ENCODE peak calls at places on chromosomes 13 and 19, in ten cellular contexts. I, K, H, U, A, F, S, Q, L and B are unnamed samples. For H4K20me1, the result is how much of the 10 kb centered on the place peaks cover.

GRCh38 chr13:73081256-73081915 is 22.6 kb downstream of the KLF5 start:
- DNase-seq in H (no peak), K (no peak), S (no peak), F (no peak), I (no peak), A (no peak), Q (no peak), L (no peak), U (no peak), B (peak)

GRCh38 chr19:6062274-6062673 is 48.0 kb downstream of the RFX2 start:
- DNase-seq in H (no peak), A (peak), Q (no peak), U (peak), F (peak), K (no peak), S (no peak), L (no peak), I (no peak), B (no peak)

GRCh38 chr13:73765651-73766384 is 368.4 kb downstream of the KLF12 start:
- DNase-seq in F (peak), K (peak), Q (no peak), A (peak), S (peak), L (no peak), I (peak), U (peak), H (no peak), B (no peak)

GRCh38 chr19:3556978-3557460 is 367 bp downstream of the MFSD12 start:
- DNase-seq in S (peak), F (peak), H (peak), L (peak), K (peak), U (peak), A (peak), Q (no peak), I (peak), B (peak)

GRCh38 chr13:99442273-99442895 is 58.9 kb upstream of the TM9SF2 start:
- DNase-seq in I (peak), S (peak), U (peak), L (peak), Q (peak), H (peak), K (peak), A (peak), F (no peak), B (peak)

GRCh38 chr19:30450101-30450500 is 77.9 kb downstream of the ZNF536 start:
- DNase-seq in I (peak), U (peak), F (peak), A (no peak), Q (no peak), H (no peak), S (peak), K (no peak), L (no peak), B (no peak)

GRCh38 chr13:108835082-108835481 is 205.7 kb downstream of the MYO16 start:
- DNase-seq in I (no peak), Q (no peak), H (no peak), F (no peak), L (no peak), U (no peak), A (no peak), S (no peak), K (no peak), B (no peak)

GRCh38 chr13:101945435-101945834 is 456.4 kb downstream of the FGF14 start:
- DNase-seq in H (no peak), F (no peak), U (no peak), A (no peak), Q (no peak), L (no peak), S (no peak), I (no peak), K (no peak), B (no peak)

GRCh38 chr19:49860716-49861100 is 6.7 kb downstream of the PNKP start:
- DNase-seq in H (no peak), Q (no peak), F (no peak), S (no peak), K (no peak), U (no peak), A (no peak), I (no peak), L (no peak), B (no peak)

GRCh38 chr19:47430041-47430802 is 10.9 kb upstream of the MEIS3 start:
- DNase-seq in H (no peak), S (no peak), Q (no peak), K (peak), I (no peak), L (no peak), A (peak), F (peak), U (peak), B (no peak)

GRCh38 chr19:46824887-46825730 is 25.5 kb downstream of the AP2S1 start:
- DNase-seq in Q (no peak), K (no peak), U (peak), H (no peak), F (no peak), I (no peak), S (no peak), A (no peak), L (no peak), B (no peak)

GRCh38 chr19:42985588-42985987 is 40.7 kb downstream of the PSG11 start:
- DNase-seq in U (no peak), Q (no peak), A (no peak), F (no peak), I (no peak), K (peak), H (no peak), S (no peak), L (no peak), B (no peak)

GRCh38 chr13:23578411-23579071 is 8.3 kb downstream of the TNFRSF19 start:
- DNase-seq in F (peak), U (peak), L (peak), H (no peak), I (peak), S (no peak), Q (no peak), A (peak), K (peak), B (peak)

GRCh38 chr19:36771275-36772231 is 1.1 kb downstream of the ZNF850 start:
- DNase-seq in Q (no peak), L (peak), K (peak), F (peak), H (no peak), U (peak), A (peak), S (peak), I (peak), B (peak)

GRCh38 chr19:4713384-4713951 is 10.2 kb downstream of the DPP9 start:
- DNase-seq in Q (peak), I (peak), K (peak), F (peak), U (peak), S (no peak), H (no peak), L (peak), A (peak), B (peak)

GRCh38 chr13:102128216-102128800 is 273.5 kb downstream of the FGF14 start:
- DNase-seq in U (peak), F (peak), Q (no peak), A (no peak), H (no peak), K (peak), S (no peak), I (no peak), L (no peak), B (peak)

GRCh38 chr19:3463039-3463958 is 17.0 kb downstream of the SMIM24 start:
- DNase-seq in I (no peak), K (no peak), L (no peak), A (no peak), H (no peak), S (no peak), F (no peak), Q (no peak), U (no peak), B (no peak)

GRCh38 chr19:48461982-48462655 is 6.7 kb downstream of the KCNJ14 start:
- DNase-seq in K (no peak), L (no peak), H (peak), U (no peak), F (no peak), S (no peak), A (no peak), I (peak), Q (peak), B (no peak)

GRCh38 chr13:51955281-51955771 is 55.9 kb downstream of the ATP7B start:
- DNase-seq in H (no peak), S (no peak), U (no peak), Q (no peak), I (no peak), F (no peak), L (peak), A (no peak), K (no peak), B (no peak)

GRCh38 chr19:3060852-3061182 is 1.5 kb downstream of the TLE5 start:
- DNase-seq in I (no peak), S (no peak), K (no peak), F (no peak), H (no peak), A (no peak), L (no peak), Q (no peak), U (no peak), B (no peak)

GRCh38 chr19:50922316-50922853 is 11.2 kb upstream of the KLK4 start:
- DNase-seq in Q (peak), K (peak), F (peak), I (peak), H (peak), A (peak), S (peak), L (peak), U (peak), B (peak)

GRCh38 chr13:51959773-51960172 is 51.5 kb downstream of the ATP7B start:
- DNase-seq in H (no peak), F (no peak), S (no peak), Q (no peak), A (no peak), K (no peak), I (no peak), U (no peak), L (no peak), B (no peak)

GRCh38 chr19:38304866-38305429 is 897 bp downstream of the C19orf33 start:
- DNase-seq in F (no peak), A (peak), H (no peak), K (no peak), S (no peak), Q (peak), L (peak), U (no peak), I (peak), B (peak)

GRCh38 chr13:65679240-65679639 is 1550.9 kb downstream of the PCDH9 start:
- DNase-seq in I (no peak), K (peak), A (no peak), L (no peak), H (no peak), S (no peak), F (peak), Q (no peak), U (no peak), B (no peak)

GRCh38 chr19:48351341-48351752 is 12.4 kb downstream of the TMEM143 start:
- DNase-seq in L (peak), A (peak), I (peak), F (peak), K (peak), H (peak), U (peak), Q (no peak), S (peak), B (peak)

GRCh38 chr19:29714371-29714952 is 599 bp downstream of the C19orf12 start:
- DNase-seq in F (no peak), S (peak), K (no peak), L (no peak), A (no peak), I (no peak), Q (no peak), U (peak), H (no peak), B (no peak)

GRCh38 chr13:20197361-20197834 is 4.7 kb upstream of the GJB2 start:
- DNase-seq in S (peak), K (peak), U (peak), L (peak), I (peak), H (peak), F (peak), Q (peak), A (peak), B (peak)

DNA sequence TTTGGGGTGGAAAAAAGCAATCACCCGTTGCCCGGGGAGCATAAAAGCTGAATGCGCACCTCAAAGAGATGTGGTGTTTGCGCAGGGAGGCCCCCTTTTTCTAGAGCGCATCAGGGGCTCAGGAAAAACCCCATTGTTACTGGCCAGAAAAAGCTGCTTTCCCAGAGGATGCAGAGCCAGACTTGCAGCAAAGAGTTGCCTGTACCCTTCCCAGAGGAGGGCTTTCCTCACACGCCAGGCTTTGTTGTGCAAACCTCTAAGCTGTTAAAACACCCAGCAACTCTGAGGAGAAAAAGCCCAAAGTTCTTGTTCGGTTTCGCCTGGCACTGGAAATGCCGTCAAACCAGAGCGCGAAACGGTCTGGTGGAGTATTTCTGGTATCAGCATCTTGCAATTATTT is 29.3 kb downstream of the GSX1 start:
- DNase-seq in I (no peak), H (no peak), S (no peak), A (no peak), K (no peak), L (no peak), Q (no peak), F (no peak), U (no peak), B (peak)
- H3K4me2 ChIP-seq in I (no peak), H (no peak), S (no peak), A (no peak), K (no peak), L (no peak), Q (no peak), F (no peak), U (no peak), B (no peak)

GRCh38 chr13:80612804-80613203 is 271.9 kb upstream of the SPRY2 start:
- DNase-seq in L (no peak), A (no peak), Q (no peak), U (no peak), S (no peak), K (no peak), F (no peak), H (no peak), I (no peak), B (no peak)

GRCh38 chr13:80605743-80606142 is 264.8 kb upstream of the SPRY2 start:
- DNase-seq in Q (no peak), U (no peak), S (no peak), K (no peak), F (no peak), A (no peak), I (no peak), H (no peak), L (no peak), B (no peak)

DNA sequence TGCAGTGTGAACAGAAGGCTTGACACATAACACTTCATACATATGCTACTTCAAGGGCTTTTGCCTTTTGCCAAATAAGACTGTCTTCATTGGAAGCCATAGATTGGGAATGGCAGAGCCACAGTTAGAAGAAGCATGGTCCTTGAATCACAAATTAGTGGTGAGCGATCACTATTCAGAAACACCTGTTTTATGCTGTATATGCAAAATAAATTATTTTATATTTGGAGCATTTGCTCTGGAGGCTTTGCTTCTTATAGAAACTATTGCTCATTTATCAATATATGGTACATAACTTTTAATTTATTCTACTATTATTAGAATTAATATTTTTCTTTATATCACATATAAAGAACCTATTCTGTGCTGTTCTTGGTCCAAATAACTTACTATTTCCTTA is 270.4 kb upstream of the SPRY2 start:
- DNase-seq in K (no peak), Q (no peak), U (no peak), F (no peak), I (no peak), S (no peak), L (no peak), A (no peak), H (no peak), B (no peak)
- H4K20me1 ChIP-seq in K (under half), Q (under half), U (under half), F (under half), I (under half), S (under half), L (under half), A (under half), H (under half), B (under half)

GRCh38 chr13:77836423-77836822 is 82.2 kb downstream of the EDNRB start:
- DNase-seq in A (no peak), Q (no peak), F (no peak), I (no peak), K (peak), L (no peak), S (no peak), H (no peak), U (no peak), B (no peak)
- H3K4me2 ChIP-seq in A (no peak), Q (no peak), F (no peak), I (no peak), K (peak), L (no peak), S (no peak), H (no peak), U (no peak), B (no peak)

GRCh38 chr13:30623392-30623791 is 5.7 kb downstream of the USPL1 start:
- DNase-seq in I (no peak), K (no peak), A (peak), S (no peak), U (no peak), L (no peak), F (peak), H (no peak), Q (no peak), B (no peak)
- H4K20me1 ChIP-seq in I (under half), K (under half), A (under half), S (under half), U (under half), L (under half), F (under half), H (under half), Q (under half), B (under half)

GRCh38 chr13:79913141-79913827 is 427.6 kb downstream of the SPRY2 start:
- DNase-seq in A (peak), Q (no peak), I (no peak), L (no peak), H (no peak), S (no peak), F (no peak), U (no peak), K (no peak), B (no peak)
- H3K4me2 ChIP-seq in A (peak), Q (no peak), I (no peak), L (no peak), H (no peak), S (no peak), F (no peak), U (no peak), K (no peak), B (no peak)

DNA sequence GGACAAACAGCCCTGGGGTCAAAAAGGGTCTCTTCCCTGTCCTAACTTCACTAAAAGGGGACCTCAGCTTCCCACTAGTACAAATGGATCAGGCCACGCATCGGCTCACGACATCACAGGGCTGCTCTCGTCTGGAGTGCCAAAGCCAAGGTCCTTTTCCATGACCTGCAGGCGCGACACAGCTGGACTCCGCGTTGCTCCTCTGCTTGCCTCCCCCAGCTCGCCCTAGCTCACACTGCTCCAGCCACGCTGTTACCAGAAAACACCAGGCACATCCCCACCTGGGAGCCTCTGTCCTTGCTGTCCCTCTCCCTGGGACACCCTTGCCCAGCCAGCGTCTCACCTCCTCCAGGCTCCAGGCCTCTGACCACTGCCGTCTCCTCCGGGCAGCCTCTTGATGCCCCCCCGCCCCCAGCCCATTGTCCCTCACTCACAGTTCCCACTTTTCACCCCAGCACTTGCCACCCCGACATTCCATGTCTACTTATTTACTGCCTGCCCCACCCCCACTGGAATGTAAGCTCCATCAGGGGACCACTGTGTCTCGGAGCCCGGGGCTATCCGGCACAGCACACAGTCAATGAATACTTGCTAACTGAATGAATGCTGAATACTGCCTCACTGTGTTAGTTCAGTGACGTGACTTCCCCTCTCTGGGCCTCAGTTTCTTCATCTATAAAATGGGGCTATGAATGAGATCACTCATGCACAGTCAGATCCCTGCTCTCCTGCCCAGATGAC is 20.7 kb downstream of the AKT2 start:
- DNase-seq in A (no peak), S (no peak), H (no peak), F (no peak), L (no peak), Q (no peak), U (no peak), K (no peak), I (no peak), B (no peak)
- H4K20me1 ChIP-seq in A (under half), S (half or more), H (under half), F (half or more), L (under half), Q (under half), U (under half), K (half or more), I (under half), B (under half)